ENCODE peak calls at places on chromosomes 2 and 18, in seven cellular contexts. One of them, this sample, is unnamed. For H3K36me3 and H3K4me1, the result is how much of the 10 kb centered on the place peaks cover.

GRCh38 chr2:126723281-126723815 is 67.4 kb downstream of the GYPC start:
- DNase-seq in mammary epithelial cell: no peak
- DNase-seq in endodermal cell: no peak
- DNase-seq in CD8-positive, alpha-beta memory T cell: no peak
- DNase-seq in psoas muscle: no peak
- DNase-seq in CD8-positive, alpha-beta T cell: no peak
- DNase-seq in upper lobe of right lung: no peak
- DNase-seq in this sample: no peak

GRCh38 chr2:198873771-198874501 is 583.8 kb downstream of the SATB2 start:
- DNase-seq in mammary epithelial cell: no peak
- DNase-seq in endodermal cell: no peak
- DNase-seq in CD8-positive, alpha-beta memory T cell: no peak
- DNase-seq in psoas muscle: no peak
- DNase-seq in CD8-positive, alpha-beta T cell: no peak
- DNase-seq in upper lobe of right lung: no peak
- DNase-seq in this sample: no peak

GRCh38 chr2:42100696-42101585 is 53.1 kb downstream of the PKDCC start:
- DNase-seq in mammary epithelial cell: no peak
- DNase-seq in endodermal cell: peak
- DNase-seq in CD8-positive, alpha-beta memory T cell: peak
- DNase-seq in psoas muscle: peak
- DNase-seq in CD8-positive, alpha-beta T cell: peak
- DNase-seq in upper lobe of right lung: peak
- DNase-seq in this sample: peak

GRCh38 chr2:151040036-151040435 is 221.6 kb downstream of the RBM43 start:
- DNase-seq in mammary epithelial cell: peak
- DNase-seq in endodermal cell: no peak
- DNase-seq in CD8-positive, alpha-beta memory T cell: no peak
- DNase-seq in psoas muscle: no peak
- DNase-seq in CD8-positive, alpha-beta T cell: no peak
- DNase-seq in upper lobe of right lung: no peak
- DNase-seq in this sample: no peak

GRCh38 chr2:241569831-241570281 is 11.3 kb downstream of the BOK start:
- DNase-seq in mammary epithelial cell: no peak
- DNase-seq in endodermal cell: peak
- DNase-seq in CD8-positive, alpha-beta memory T cell: no peak
- DNase-seq in psoas muscle: peak
- DNase-seq in CD8-positive, alpha-beta T cell: no peak
- DNase-seq in upper lobe of right lung: peak
- DNase-seq in this sample: no peak

GRCh38 chr2:41853427-41854191 is 194.2 kb upstream of the PKDCC start:
- DNase-seq in mammary epithelial cell: peak
- DNase-seq in endodermal cell: peak
- DNase-seq in CD8-positive, alpha-beta memory T cell: no peak
- DNase-seq in psoas muscle: no peak
- DNase-seq in CD8-positive, alpha-beta T cell: no peak
- DNase-seq in upper lobe of right lung: no peak
- DNase-seq in this sample: no peak

GRCh38 chr2:24825883-24826800 is 32.9 kb downstream of the CENPO start:
- DNase-seq in mammary epithelial cell: no peak
- DNase-seq in endodermal cell: peak
- DNase-seq in CD8-positive, alpha-beta memory T cell: no peak
- DNase-seq in psoas muscle: peak
- DNase-seq in CD8-positive, alpha-beta T cell: no peak
- DNase-seq in upper lobe of right lung: no peak
- DNase-seq in this sample: no peak

GRCh38 chr18:60350975-60351374 is 21.6 kb downstream of the MC4R start:
- DNase-seq in mammary epithelial cell: no peak
- DNase-seq in endodermal cell: no peak
- DNase-seq in CD8-positive, alpha-beta memory T cell: no peak
- DNase-seq in psoas muscle: no peak
- DNase-seq in CD8-positive, alpha-beta T cell: no peak
- DNase-seq in upper lobe of right lung: no peak
- DNase-seq in this sample: no peak

DNA sequence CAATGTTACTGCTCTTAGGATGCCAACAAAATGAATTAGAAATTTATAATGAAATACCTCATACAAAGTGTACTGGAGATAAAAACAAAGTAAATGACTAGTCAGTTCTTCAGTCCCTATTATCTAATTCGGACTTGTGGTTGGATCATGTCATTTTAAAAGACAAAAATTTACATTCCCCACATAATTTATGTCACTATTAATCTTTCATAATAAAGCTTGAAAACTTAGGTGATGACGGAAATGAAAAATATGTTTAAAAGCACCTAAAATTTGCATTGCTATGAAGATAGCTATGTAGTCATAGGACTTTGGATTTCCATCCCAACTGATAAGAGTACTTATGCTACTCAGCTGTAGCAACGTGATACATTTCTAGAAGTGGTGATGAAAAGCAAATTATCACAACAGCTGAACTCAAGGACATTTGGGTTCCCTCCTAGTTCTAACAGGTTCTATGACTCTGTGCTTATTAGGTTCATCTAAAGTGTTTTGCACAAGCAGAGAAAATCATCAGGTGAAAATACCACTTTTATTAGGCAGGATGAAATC is 58.4 kb downstream of the LRPPRC start:
- DNase-seq in mammary epithelial cell: no peak
- DNase-seq in endodermal cell: no peak
- DNase-seq in CD8-positive, alpha-beta memory T cell: no peak
- DNase-seq in psoas muscle: no peak
- DNase-seq in CD8-positive, alpha-beta T cell: no peak
- DNase-seq in upper lobe of right lung: no peak
- DNase-seq in this sample: no peak
- H3K36me3 ChIP-seq in mammary epithelial cell: under half
- H3K36me3 ChIP-seq in endodermal cell: half or more
- H3K36me3 ChIP-seq in CD8-positive, alpha-beta memory T cell: under half
- H3K36me3 ChIP-seq in psoas muscle: half or more
- H3K36me3 ChIP-seq in CD8-positive, alpha-beta T cell: under half
- H3K36me3 ChIP-seq in upper lobe of right lung: under half
- H3K36me3 ChIP-seq in this sample: under half

DNA sequence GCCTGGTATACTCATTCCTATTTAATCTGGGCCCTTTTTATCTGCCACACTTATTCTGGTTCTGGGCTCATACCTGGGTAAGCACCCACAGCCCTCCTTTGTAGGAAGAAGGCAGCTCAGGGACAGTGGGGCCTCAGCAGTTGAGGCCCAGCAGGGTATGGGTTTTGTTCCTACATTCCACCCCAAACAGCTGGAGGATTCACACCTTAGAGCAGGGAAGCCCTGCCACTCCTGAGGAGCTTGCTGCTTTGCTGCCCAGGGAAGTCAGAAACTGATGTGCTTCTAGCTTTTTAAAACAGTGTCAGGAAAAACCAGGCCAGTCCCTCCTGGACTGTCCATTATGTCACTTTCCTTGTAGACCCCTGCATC is 1.2 kb upstream of the LBX2 start:
- DNase-seq in mammary epithelial cell: no peak
- DNase-seq in endodermal cell: peak
- DNase-seq in CD8-positive, alpha-beta memory T cell: no peak
- DNase-seq in psoas muscle: no peak
- DNase-seq in CD8-positive, alpha-beta T cell: no peak
- DNase-seq in upper lobe of right lung: no peak
- DNase-seq in this sample: no peak
- H3K4me1 ChIP-seq in mammary epithelial cell: under half
- H3K4me1 ChIP-seq in endodermal cell: under half
- H3K4me1 ChIP-seq in CD8-positive, alpha-beta memory T cell: under half
- H3K4me1 ChIP-seq in psoas muscle: under half
- H3K4me1 ChIP-seq in CD8-positive, alpha-beta T cell: under half
- H3K4me1 ChIP-seq in upper lobe of right lung: under half
- H3K4me1 ChIP-seq in this sample: under half

GRCh38 chr2:179447426-179447825 is 182.8 kb upstream of the SESTD1 start:
- DNase-seq in mammary epithelial cell: no peak
- DNase-seq in endodermal cell: no peak
- DNase-seq in CD8-positive, alpha-beta memory T cell: no peak
- DNase-seq in psoas muscle: no peak
- DNase-seq in CD8-positive, alpha-beta T cell: no peak
- DNase-seq in upper lobe of right lung: no peak
- DNase-seq in this sample: no peak
- H3K27ac ChIP-seq in mammary epithelial cell: peak
- H3K27ac ChIP-seq in endodermal cell: no peak
- H3K27ac ChIP-seq in CD8-positive, alpha-beta memory T cell: no peak
- H3K27ac ChIP-seq in psoas muscle: no peak
- H3K27ac ChIP-seq in CD8-positive, alpha-beta T cell: no peak
- H3K27ac ChIP-seq in upper lobe of right lung: no peak
- H3K27ac ChIP-seq in this sample: no peak

GRCh38 chr18:22956226-22956625 is 23.1 kb downstream of the RBBP8 start:
- DNase-seq in mammary epithelial cell: no peak
- DNase-seq in endodermal cell: no peak
- DNase-seq in CD8-positive, alpha-beta memory T cell: no peak
- DNase-seq in psoas muscle: no peak
- DNase-seq in CD8-positive, alpha-beta T cell: no peak
- DNase-seq in upper lobe of right lung: no peak
- DNase-seq in this sample: no peak
- H3K36me3 ChIP-seq in mammary epithelial cell: under half
- H3K36me3 ChIP-seq in endodermal cell: half or more
- H3K36me3 ChIP-seq in CD8-positive, alpha-beta memory T cell: under half
- H3K36me3 ChIP-seq in psoas muscle: under half
- H3K36me3 ChIP-seq in CD8-positive, alpha-beta T cell: under half
- H3K36me3 ChIP-seq in upper lobe of right lung: under half
- H3K36me3 ChIP-seq in this sample: under half

DNA sequence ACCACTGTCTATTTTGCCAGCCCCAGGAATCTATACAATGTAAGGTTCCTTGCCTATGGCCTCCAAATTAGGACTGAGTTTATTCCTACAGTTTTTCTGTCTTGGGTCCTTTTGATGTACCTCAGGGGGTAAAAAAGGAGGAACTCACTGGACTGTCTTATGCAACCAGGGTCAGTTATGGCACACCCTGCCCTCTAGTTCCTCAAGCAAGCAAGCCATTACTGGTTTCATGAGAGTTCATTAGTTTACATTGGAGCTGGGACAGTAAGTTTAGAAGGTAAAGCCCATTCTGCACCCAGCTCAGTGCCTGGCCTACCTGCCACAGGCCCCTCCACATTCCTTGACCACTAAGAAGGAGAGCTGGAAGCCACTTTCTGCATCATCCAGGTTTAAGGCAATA is 68.7 kb upstream of the WIPF1 start:
- DNase-seq in mammary epithelial cell: no peak
- DNase-seq in endodermal cell: no peak
- DNase-seq in CD8-positive, alpha-beta memory T cell: no peak
- DNase-seq in psoas muscle: no peak
- DNase-seq in CD8-positive, alpha-beta T cell: no peak
- DNase-seq in upper lobe of right lung: no peak
- DNase-seq in this sample: no peak
- H3K4me1 ChIP-seq in mammary epithelial cell: under half
- H3K4me1 ChIP-seq in endodermal cell: under half
- H3K4me1 ChIP-seq in CD8-positive, alpha-beta memory T cell: under half
- H3K4me1 ChIP-seq in psoas muscle: under half
- H3K4me1 ChIP-seq in CD8-positive, alpha-beta T cell: under half
- H3K4me1 ChIP-seq in upper lobe of right lung: under half
- H3K4me1 ChIP-seq in this sample: under half

GRCh38 chr18:51006061-51006818 is 23.8 kb upstream of the SMAD4 start:
- DNase-seq in mammary epithelial cell: no peak
- DNase-seq in endodermal cell: no peak
- DNase-seq in CD8-positive, alpha-beta memory T cell: no peak
- DNase-seq in psoas muscle: no peak
- DNase-seq in CD8-positive, alpha-beta T cell: no peak
- DNase-seq in upper lobe of right lung: no peak
- DNase-seq in this sample: no peak

GRCh38 chr18:51009071-51009470 is 20.9 kb upstream of the SMAD4 start:
- DNase-seq in mammary epithelial cell: no peak
- DNase-seq in endodermal cell: no peak
- DNase-seq in CD8-positive, alpha-beta memory T cell: no peak
- DNase-seq in psoas muscle: no peak
- DNase-seq in CD8-positive, alpha-beta T cell: no peak
- DNase-seq in upper lobe of right lung: no peak
- DNase-seq in this sample: no peak

GRCh38 chr18:51007787-51008134 is 22.3 kb upstream of the SMAD4 start:
- DNase-seq in mammary epithelial cell: no peak
- DNase-seq in endodermal cell: no peak
- DNase-seq in CD8-positive, alpha-beta memory T cell: no peak
- DNase-seq in psoas muscle: no peak
- DNase-seq in CD8-positive, alpha-beta T cell: no peak
- DNase-seq in upper lobe of right lung: no peak
- DNase-seq in this sample: no peak

GRCh38 chr18:51010218-51010617 is 19.8 kb upstream of the SMAD4 start:
- DNase-seq in mammary epithelial cell: no peak
- DNase-seq in endodermal cell: no peak
- DNase-seq in CD8-positive, alpha-beta memory T cell: no peak
- DNase-seq in psoas muscle: no peak
- DNase-seq in CD8-positive, alpha-beta T cell: no peak
- DNase-seq in upper lobe of right lung: no peak
- DNase-seq in this sample: no peak

GRCh38 chr18:51006948-51007786 is 22.8 kb upstream of the SMAD4 start:
- DNase-seq in mammary epithelial cell: no peak
- DNase-seq in endodermal cell: no peak
- DNase-seq in CD8-positive, alpha-beta memory T cell: no peak
- DNase-seq in psoas muscle: no peak
- DNase-seq in CD8-positive, alpha-beta T cell: no peak
- DNase-seq in upper lobe of right lung: no peak
- DNase-seq in this sample: no peak
- H3K27ac ChIP-seq in mammary epithelial cell: no peak
- H3K27ac ChIP-seq in endodermal cell: no peak
- H3K27ac ChIP-seq in CD8-positive, alpha-beta memory T cell: no peak
- H3K27ac ChIP-seq in psoas muscle: no peak
- H3K27ac ChIP-seq in CD8-positive, alpha-beta T cell: no peak
- H3K27ac ChIP-seq in upper lobe of right lung: no peak
- H3K27ac ChIP-seq in this sample: no peak

GRCh38 chr2:97765933-97766332 is 52.6 kb downstream of the ZAP70 start:
- DNase-seq in mammary epithelial cell: no peak
- DNase-seq in endodermal cell: peak
- DNase-seq in CD8-positive, alpha-beta memory T cell: no peak
- DNase-seq in psoas muscle: no peak
- DNase-seq in CD8-positive, alpha-beta T cell: no peak
- DNase-seq in upper lobe of right lung: no peak
- DNase-seq in this sample: no peak
- H3K36me3 ChIP-seq in mammary epithelial cell: under half
- H3K36me3 ChIP-seq in endodermal cell: half or more
- H3K36me3 ChIP-seq in CD8-positive, alpha-beta memory T cell: under half
- H3K36me3 ChIP-seq in psoas muscle: half or more
- H3K36me3 ChIP-seq in CD8-positive, alpha-beta T cell: under half
- H3K36me3 ChIP-seq in upper lobe of right lung: half or more
- H3K36me3 ChIP-seq in this sample: under half

DNA sequence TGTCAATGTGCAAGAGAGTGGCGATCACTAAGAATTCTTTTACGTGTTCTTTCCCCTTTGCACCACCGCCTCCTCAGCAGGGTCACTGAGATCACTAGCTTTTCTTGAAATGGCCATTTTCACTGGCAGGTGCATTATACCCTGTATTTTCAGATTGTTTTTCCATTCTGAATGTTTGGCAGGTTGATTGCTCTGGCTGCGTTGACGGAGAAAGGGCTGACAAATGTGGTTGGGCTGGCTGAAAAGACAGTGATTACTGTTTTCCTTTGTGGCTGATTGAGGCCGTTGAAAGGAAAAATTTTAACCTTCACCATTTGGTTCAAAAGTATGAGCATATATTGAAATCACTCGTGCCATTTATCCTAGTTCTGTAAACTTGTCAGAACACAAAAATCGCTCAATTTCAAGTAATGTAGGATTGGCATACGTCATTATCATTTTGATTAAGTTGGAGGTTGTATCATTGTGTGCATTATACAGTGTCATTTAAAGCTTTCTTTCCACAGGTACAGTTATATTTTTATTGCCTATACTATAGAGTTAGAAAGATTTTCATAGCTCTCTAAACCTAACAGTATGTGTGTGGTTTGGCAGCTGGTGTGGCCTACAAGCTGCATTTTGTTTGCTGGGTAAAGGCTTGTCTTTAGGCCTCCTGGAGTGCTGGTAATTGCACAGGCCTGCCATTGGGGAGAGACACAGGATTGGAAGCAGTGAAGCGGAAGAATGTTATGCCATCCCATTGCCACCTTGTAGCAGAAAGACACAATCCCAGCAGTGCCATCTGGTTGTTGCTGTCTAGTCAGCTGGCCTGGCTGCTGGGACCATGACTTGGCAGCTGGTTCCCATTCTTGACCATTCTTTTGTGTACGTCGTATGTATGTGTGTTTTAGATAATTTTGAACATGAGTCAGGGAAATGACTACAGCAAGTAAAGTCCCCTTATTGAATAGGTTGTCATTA is 36.7 kb downstream of the DYNC1I2 start:
- DNase-seq in mammary epithelial cell: no peak
- DNase-seq in endodermal cell: peak
- DNase-seq in CD8-positive, alpha-beta memory T cell: no peak
- DNase-seq in psoas muscle: no peak
- DNase-seq in CD8-positive, alpha-beta T cell: no peak
- DNase-seq in upper lobe of right lung: no peak
- DNase-seq in this sample: no peak
- H3K4me1 ChIP-seq in mammary epithelial cell: under half
- H3K4me1 ChIP-seq in endodermal cell: under half
- H3K4me1 ChIP-seq in CD8-positive, alpha-beta memory T cell: under half
- H3K4me1 ChIP-seq in psoas muscle: under half
- H3K4me1 ChIP-seq in CD8-positive, alpha-beta T cell: under half
- H3K4me1 ChIP-seq in upper lobe of right lung: under half
- H3K4me1 ChIP-seq in this sample: under half